ENCODE peak calls at places on chromosomes 11 and 22, in eight cellular contexts. W is neuronal stem cell, A is adipocyte, M is mammary epithelial cell, G is right lobe of liver, X is mucosa of descending colon, S is tibial artery, Y is left lung. T is an unnamed sample.

GRCh38 chr11:44858796-44859527 is 91.7 kb downstream of the TP53I11 start:
- DNase-seq in W (no peak), A (no peak), M (no peak), G (no peak), X (no peak), S (no peak), Y (no peak), T (no peak)

GRCh38 chr22:19772422-19772672 is 11.8 kb downstream of the TBX1 start:
- DNase-seq in W (no peak), A (no peak), M (no peak), G (no peak), X (no peak), S (no peak), Y (no peak), T (no peak)

GRCh38 chr11:1702506-1702905 is 5.5 kb downstream of the KRTAP5-6 start:
- DNase-seq in W (no peak), A (no peak), M (no peak), G (peak; percentile 5), X (no peak), S (no peak), Y (no peak), T (no peak)

GRCh38 chr11:6640985-6641701 is 14.5 kb downstream of the DCHS1 start:
- DNase-seq in W (no peak), A (no peak), M (no peak), G (no peak), X (no peak), S (no peak), Y (no peak), T (no peak)

GRCh38 chr11:35142481-35143207 is 3.7 kb downstream of the CD44 start:
- DNase-seq in W (no peak), A (peak; percentile 74), M (peak; percentile 77), G (no peak), X (peak; percentile 60), S (no peak), Y (no peak), T (no peak)

GRCh38 chr11:117506856-117507425 is 179.3 kb downstream of the CEP164 start:
- DNase-seq in W (no peak), A (no peak), M (no peak), G (no peak), X (no peak), S (no peak), Y (no peak), T (no peak)

GRCh38 chr11:120125005-120125404 is 12.9 kb downstream of the TRIM29 start:
- DNase-seq in W (no peak), A (peak; percentile 19), M (peak; percentile 87), G (no peak), X (no peak), S (no peak), Y (no peak), T (no peak)

GRCh38 chr11:71363721-71364120 is 84.5 kb downstream of the DHCR7 start:
- DNase-seq in W (no peak), A (no peak), M (no peak), G (no peak), X (no peak), S (no peak), Y (no peak), T (no peak)

GRCh38 chr11:107439586-107440201 is 17.9 kb downstream of the CWF19L2 start:
- DNase-seq in W (no peak), A (no peak), M (no peak), G (no peak), X (no peak), S (no peak), Y (no peak), T (no peak)

GRCh38 chr11:125514336-125515101 is 18.5 kb upstream of the FEZ1 start:
- DNase-seq in W (no peak), A (no peak), M (peak; percentile 98), G (no peak), X (peak; percentile 39), S (no peak), Y (peak; percentile 42), T (no peak)

GRCh38 chr22:22520020-22520656 is at the start of gene ZNF280A:
- DNase-seq in W (no peak), A (no peak), M (no peak), G (no peak), X (no peak), S (no peak), Y (no peak), T (no peak)

GRCh38 chr11:34044664-34045485 is 6.7 kb upstream of the CAPRIN1 start:
- DNase-seq in W (no peak), A (peak; percentile 91), M (peak; percentile 90), G (no peak), X (no peak), S (no peak), Y (peak; percentile 59), T (no peak)

GRCh38 chr22:26601726-26602125 is 11.8 kb upstream of the TPST2 start:
- DNase-seq in W (no peak), A (no peak), M (no peak), G (no peak), X (no peak), S (no peak), Y (no peak), T (no peak)

GRCh38 chr11:122751298-122752070 is 86.8 kb upstream of the CRTAM start:
- DNase-seq in W (no peak), A (no peak), M (peak; percentile 59), G (no peak), X (no peak), S (no peak), Y (no peak), T (no peak)

GRCh38 chr22:20810645-20811044 is 36.7 kb downstream of the SERPIND1 start:
- DNase-seq in W (no peak), A (no peak), M (no peak), G (peak; percentile 18), X (no peak), S (peak; percentile 5), Y (no peak), T (no peak)

GRCh38 chr22:47063606-47064005 is 301.2 kb downstream of the TBC1D22A start:
- DNase-seq in W (no peak), A (no peak), M (no peak), G (no peak), X (no peak), S (no peak), Y (no peak), T (no peak)

GRCh38 chr11:86360775-86361395 is 13.8 kb upstream of the CCDC81 start:
- DNase-seq in W (no peak), A (peak; percentile 79), M (peak; percentile 31), G (no peak), X (no peak), S (no peak), Y (no peak), T (no peak)

GRCh38 chr11:71474141-71474770 is 21.3 kb downstream of the NADSYN1 start:
- DNase-seq in W (no peak), A (no peak), M (no peak), G (no peak), X (no peak), S (no peak), Y (no peak), T (no peak)

GRCh38 chr11:45025716-45026492 is 75.2 kb upstream of the TP53I11 start:
- DNase-seq in W (no peak), A (no peak), M (no peak), G (no peak), X (peak; percentile 33), S (peak; percentile 79), Y (no peak), T (no peak)

GRCh38 chr11:128291835-128292234 is 295.5 kb downstream of the ETS1 start:
- DNase-seq in W (no peak), A (no peak), M (no peak), G (no peak), X (peak; percentile 75), S (no peak), Y (no peak), T (no peak)

GRCh38 chr11:10004526-10005113 is 289.4 kb downstream of the SBF2 start:
- DNase-seq in W (no peak), A (no peak), M (peak; percentile 13), G (no peak), X (no peak), S (no peak), Y (no peak), T (no peak)

GRCh38 chr22:44344407-44344806 is 31.7 kb upstream of the SHISAL1 start:
- DNase-seq in W (no peak), A (no peak), M (no peak), G (no peak), X (no peak), S (no peak), Y (no peak), T (no peak)

GRCh38 chr11:19242184-19242932 is 1.6 kb upstream of the E2F8 start:
- DNase-seq in W (no peak), A (peak; percentile 47), M (no peak), G (no peak), X (peak; percentile 30), S (no peak), Y (no peak), T (no peak)

DNA sequence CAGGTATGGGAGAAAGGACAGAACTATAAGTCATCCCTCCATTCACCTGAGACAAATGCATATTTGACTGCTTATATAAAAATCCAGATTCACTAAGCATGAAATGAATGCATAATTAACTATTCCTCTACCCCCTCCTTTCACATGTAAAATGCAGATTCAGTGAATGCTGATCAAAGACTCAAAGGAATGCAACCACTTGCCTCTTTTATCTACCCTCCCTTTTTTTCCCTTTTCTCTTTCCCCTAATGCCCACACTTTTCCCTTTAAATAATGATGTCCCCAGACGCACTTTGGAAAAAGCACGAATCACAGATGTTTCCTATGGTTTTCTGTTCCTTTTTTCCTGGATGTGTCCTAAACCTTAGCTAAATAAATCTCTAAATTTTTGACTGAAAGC is 4.5 kb upstream of the PLAAT4 start:
- DNase-seq in W (no peak), A (no peak), M (no peak), G (no peak), X (no peak), S (no peak), Y (no peak), T (no peak)
- H3K4me3 ChIP-seq in W (no peak overlapping the region), A (no peak overlapping the region), M (no peak overlapping the region), G (no peak overlapping the region), X (no peak overlapping the region), S (no peak overlapping the region), Y (no peak overlapping the region), T (no peak overlapping the region)

GRCh38 chr11:104487035-104487775 is 323.3 kb upstream of the PDGFD start:
- DNase-seq in W (no peak), A (peak; percentile 12), M (no peak), G (no peak), X (no peak), S (no peak), Y (no peak), T (no peak)

GRCh38 chr11:104484784-104485554 is 321.0 kb upstream of the PDGFD start:
- DNase-seq in W (no peak), A (no peak), M (no peak), G (no peak), X (no peak), S (no peak), Y (no peak), T (no peak)

GRCh38 chr11:104490182-104490581 is 326.2 kb upstream of the PDGFD start:
- DNase-seq in W (no peak), A (no peak), M (no peak), G (no peak), X (no peak), S (no peak), Y (no peak), T (no peak)
- H3K9me3 ChIP-seq in W (peaks cover 15% of the 10 kb centered on the region), A (peaks cover 38% of the 10 kb centered on the region), M (no peaks in the 10 kb centered on the region), G (no peaks in the 10 kb centered on the region), X (peaks cover 36% of the 10 kb centered on the region), S (peaks cover 14% of the 10 kb centered on the region), Y (peaks cover 58% of the 10 kb centered on the region), T (peaks cover 15% of the 10 kb centered on the region)

GRCh38 chr11:68256331-68256741 is 15.4 kb downstream of the C11orf24 start:
- DNase-seq in W (no peak), A (peak; percentile 35), M (no peak), G (no peak), X (no peak), S (no peak), Y (no peak), T (no peak)
- H3K4me3 ChIP-seq in W (no peak overlapping the region), A (no peak overlapping the region), M (no peak overlapping the region), G (no peak overlapping the region), X (no peak overlapping the region), S (no peak overlapping the region), Y (no peak overlapping the region), T (no peak overlapping the region)

GRCh38 chr22:48782817-48783511 is 1044.7 kb downstream of the BRD1 start:
- DNase-seq in W (peak; percentile 12), A (no peak), M (no peak), G (no peak), X (no peak), S (peak; percentile 38), Y (no peak), T (peak; percentile 85)
- H3K9me3 ChIP-seq in W (no peaks in the 10 kb centered on the region), A (peaks cover 2% of the 10 kb centered on the region), M (peaks cover 50% of the 10 kb centered on the region), G (no peaks in the 10 kb centered on the region), X (no peaks in the 10 kb centered on the region), S (no peaks in the 10 kb centered on the region), Y (peaks cover 4% of the 10 kb centered on the region), T (no peaks in the 10 kb centered on the region)